ENCODE peak calls at places on chromosomes 4 and X, in ten cellular contexts. A, N, G, O, W, I, X, J, E and C are unnamed samples.

GRCh38 chrX:114841051-114841450 is 176.4 kb downstream of the IL13RA2 start:
- DNase-seq in A (no peak), N (no peak), G (no peak), O (no peak), W (no peak), I (no peak), X (no peak), J (no peak), E (no peak), C (no peak)

GRCh38 chrX:96379951-96380350 is 304.7 kb upstream of the DIAPH2 start:
- DNase-seq in A (no peak), N (no peak), G (no peak), O (no peak), W (no peak), I (no peak), X (no peak), J (no peak), E (no peak), C (no peak)

GRCh38 chrX:146055733-146056132 is 238.1 kb downstream of the SLITRK2 start:
- DNase-seq in A (no peak), N (no peak), G (no peak), O (no peak), W (no peak), I (no peak), X (no peak), J (no peak), E (no peak), C (no peak)

GRCh38 chr4:126106658-126107057 is 791.9 kb downstream of the FAT4 start:
- DNase-seq in A (no peak), N (no peak), G (no peak), O (peak), W (peak), I (no peak), X (no peak), J (no peak), E (no peak), C (peak)

GRCh38 chr4:150569384-150569987 is 12.5 kb upstream of the MAB21L2 start:
- DNase-seq in A (no peak), N (no peak), G (no peak), O (no peak), W (no peak), I (peak), X (no peak), J (no peak), E (no peak), C (no peak)

GRCh38 chr4:30714408-30715031 is 5.6 kb upstream of the PCDH7 start:
- DNase-seq in A (peak), N (peak), G (no peak), O (peak), W (peak), I (peak), X (peak), J (no peak), E (no peak), C (peak)

GRCh38 chr4:22322996-22323395 is 192.9 kb downstream of the ADGRA3 start:
- DNase-seq in A (no peak), N (no peak), G (no peak), O (no peak), W (no peak), I (no peak), X (no peak), J (no peak), E (no peak), C (no peak)

GRCh38 chr4:155777971-155778710 is 19.3 kb downstream of the GUCY1B1 start:
- DNase-seq in A (no peak), N (no peak), G (no peak), O (no peak), W (no peak), I (peak), X (no peak), J (no peak), E (no peak), C (no peak)

GRCh38 chr4:71553605-71554004 is 214.8 kb downstream of the SLC4A4 start:
- DNase-seq in A (no peak), N (no peak), G (no peak), O (peak), W (peak), I (peak), X (no peak), J (no peak), E (no peak), C (peak)

GRCh38 chrX:26922278-26922677 is 540.9 kb downstream of the PPP4R3C start:
- DNase-seq in A (no peak), N (no peak), G (no peak), O (no peak), W (no peak), I (peak), X (no peak), J (no peak), E (no peak), C (no peak)

GRCh38 chrX:15349046-15349445 is 13.7 kb upstream of the PIGA start:
- DNase-seq in A (peak), N (peak), G (no peak), O (peak), W (peak), I (peak), X (no peak), J (no peak), E (no peak), C (peak)

GRCh38 chrX:74804574-74804973 is 120.7 kb downstream of the NEXMIF start:
- DNase-seq in A (no peak), N (no peak), G (no peak), O (no peak), W (no peak), I (no peak), X (no peak), J (no peak), E (no peak), C (no peak)

GRCh38 chrX:47483310-47484268 is 567 bp upstream of the ZNF41 start:
- DNase-seq in A (peak), N (peak), G (no peak), O (no peak), W (peak), I (peak), X (peak), J (no peak), E (no peak), C (no peak)

DNA sequence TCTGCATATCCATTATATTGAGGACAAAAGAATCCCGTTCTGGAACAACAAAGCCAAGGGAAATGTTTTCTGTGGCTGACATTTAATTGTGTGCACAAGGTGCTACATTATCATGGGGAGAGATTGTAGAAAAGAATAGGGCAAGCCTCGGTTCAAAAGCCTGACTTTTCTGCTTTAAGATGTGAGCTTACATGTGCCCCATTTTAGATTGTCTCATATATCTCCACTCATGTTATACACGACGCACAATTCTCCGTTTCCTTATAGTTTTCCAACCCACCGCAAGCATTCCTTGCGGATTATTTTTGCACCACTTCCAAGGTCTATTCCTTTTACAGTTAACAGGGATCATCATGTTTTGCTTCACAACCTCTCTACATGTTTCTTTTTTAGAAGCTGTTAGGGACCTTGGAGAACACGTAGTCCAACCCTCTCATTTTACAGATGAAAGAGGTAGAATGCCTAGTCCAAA is 99.6 kb upstream of the MAML3 start:
- DNase-seq in A (no peak), N (no peak), G (no peak), O (no peak), W (no peak), I (no peak), X (no peak), J (no peak), E (no peak), C (no peak)
- TF ChIP-seq CTCF in A (peak), N (no peak), G (no peak), O (no peak), W (no peak), I (no peak), X (no peak), J (no peak), E (no peak), C (no peak)

DNA sequence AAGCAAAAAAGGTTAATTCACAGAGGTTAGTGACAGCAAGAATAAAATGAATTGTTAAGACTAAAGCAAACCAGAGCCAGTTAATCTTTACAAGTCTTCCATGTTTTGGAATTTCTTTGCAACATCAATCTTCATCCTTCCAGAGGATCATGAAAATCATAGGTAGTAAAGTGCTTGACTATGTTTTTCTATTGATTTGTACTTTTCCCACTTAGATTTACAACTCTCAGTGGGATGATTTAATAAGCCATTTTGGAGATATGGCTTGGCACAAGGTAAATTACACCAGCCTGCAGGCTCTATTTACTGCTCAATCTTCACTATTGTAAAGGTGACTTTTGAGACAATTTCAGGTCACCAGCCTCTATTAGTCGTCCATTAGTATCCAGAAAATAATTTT is 26.5 kb downstream of the MSL3 start:
- DNase-seq in A (no peak), N (no peak), G (no peak), O (no peak), W (no peak), I (no peak), X (no peak), J (no peak), E (no peak), C (no peak)
- TF ChIP-seq CTCF in A (no peak), N (no peak), G (no peak), O (no peak), W (no peak), I (no peak), X (no peak), J (no peak), E (no peak), C (no peak)

GRCh38 chrX:100479329-100479728 is 69.3 kb upstream of the PCDH19 start:
- DNase-seq in A (no peak), N (no peak), G (no peak), O (no peak), W (no peak), I (no peak), X (no peak), J (no peak), E (no peak), C (no peak)

GRCh38 chrX:100477468-100477867 is 67.4 kb upstream of the PCDH19 start:
- DNase-seq in A (no peak), N (no peak), G (no peak), O (no peak), W (no peak), I (no peak), X (peak), J (no peak), E (no peak), C (no peak)

GRCh38 chrX:100478714-100479113 is 68.6 kb upstream of the PCDH19 start:
- DNase-seq in A (no peak), N (peak), G (no peak), O (no peak), W (no peak), I (no peak), X (no peak), J (no peak), E (no peak), C (no peak)

GRCh38 chrX:100477949-100478348 is 67.9 kb upstream of the PCDH19 start:
- DNase-seq in A (no peak), N (no peak), G (no peak), O (no peak), W (no peak), I (no peak), X (peak), J (no peak), E (no peak), C (no peak)
- TF ChIP-seq CTCF in A (no peak), N (no peak), G (no peak), O (no peak), W (no peak), I (no peak), X (no peak), J (no peak), E (no peak), C (no peak)

GRCh38 chrX:80282535-80282934 is 137.7 kb upstream of the TENT5D start:
- DNase-seq in A (no peak), N (no peak), G (no peak), O (no peak), W (no peak), I (peak), X (no peak), J (no peak), E (no peak), C (no peak)
- TF ChIP-seq CTCF in A (peak), N (no peak), G (no peak), O (peak), W (peak), I (peak), X (no peak), J (no peak), E (no peak), C (no peak)

GRCh38 chrX:34642849-34643248 is 14.2 kb downstream of the TMEM47 start:
- DNase-seq in A (no peak), N (no peak), G (no peak), O (no peak), W (no peak), I (no peak), X (no peak), J (no peak), E (no peak), C (no peak)

GRCh38 chrX:34632404-34632803 is 24.7 kb downstream of the TMEM47 start:
- DNase-seq in A (no peak), N (no peak), G (no peak), O (no peak), W (no peak), I (no peak), X (no peak), J (no peak), E (no peak), C (no peak)

GRCh38 chrX:34638116-34638515 is 19.0 kb downstream of the TMEM47 start:
- DNase-seq in A (peak), N (no peak), G (no peak), O (peak), W (peak), I (peak), X (no peak), J (no peak), E (no peak), C (peak)
- TF ChIP-seq CTCF in A (peak), N (peak), G (no peak), O (peak), W (peak), I (peak), X (peak), J (no peak), E (no peak), C (no peak)

GRCh38 chrX:70636218-70636617 is 191.6 kb downstream of the DLG3 start:
- DNase-seq in A (no peak), N (no peak), G (no peak), O (no peak), W (no peak), I (no peak), X (no peak), J (no peak), E (no peak), C (no peak)
- TF ChIP-seq CTCF in A (no peak), N (no peak), G (no peak), O (no peak), W (no peak), I (no peak), X (no peak), J (no peak), E (no peak), C (no peak)

DNA sequence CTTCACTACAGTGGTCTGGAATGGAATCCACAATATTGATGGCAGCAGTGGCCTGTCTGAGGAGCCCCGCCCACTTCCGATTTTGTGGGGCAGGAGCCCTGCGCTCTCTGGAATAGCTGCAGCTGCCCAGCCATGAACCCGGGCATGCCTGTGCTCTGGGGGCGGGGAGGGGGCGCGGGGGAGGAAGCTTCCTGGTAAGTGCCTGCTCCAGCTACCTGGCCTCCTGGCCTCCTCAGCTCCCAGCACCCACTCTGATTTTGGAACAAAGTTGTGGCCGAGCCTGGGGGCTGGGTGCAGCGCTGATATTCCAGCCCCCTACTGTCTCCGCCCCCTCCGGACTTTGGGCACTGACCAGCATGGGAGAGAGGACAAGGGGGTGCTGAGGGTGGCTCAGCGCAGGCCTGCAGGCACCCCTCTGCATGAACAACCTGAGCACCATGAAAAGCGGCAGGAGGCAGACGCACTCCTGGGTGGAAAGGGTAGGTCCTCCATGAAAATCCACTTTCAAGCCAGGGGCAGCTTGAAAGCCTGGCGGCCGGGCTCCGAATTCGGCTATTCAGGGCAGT is 972.7 kb upstream of the AGA start:
- DNase-seq in A (no peak), N (peak), G (no peak), O (no peak), W (no peak), I (no peak), X (no peak), J (no peak), E (no peak), C (no peak)
- TF ChIP-seq CTCF in A (no peak), N (no peak), G (no peak), O (no peak), W (no peak), I (no peak), X (no peak), J (no peak), E (no peak), C (no peak)

DNA sequence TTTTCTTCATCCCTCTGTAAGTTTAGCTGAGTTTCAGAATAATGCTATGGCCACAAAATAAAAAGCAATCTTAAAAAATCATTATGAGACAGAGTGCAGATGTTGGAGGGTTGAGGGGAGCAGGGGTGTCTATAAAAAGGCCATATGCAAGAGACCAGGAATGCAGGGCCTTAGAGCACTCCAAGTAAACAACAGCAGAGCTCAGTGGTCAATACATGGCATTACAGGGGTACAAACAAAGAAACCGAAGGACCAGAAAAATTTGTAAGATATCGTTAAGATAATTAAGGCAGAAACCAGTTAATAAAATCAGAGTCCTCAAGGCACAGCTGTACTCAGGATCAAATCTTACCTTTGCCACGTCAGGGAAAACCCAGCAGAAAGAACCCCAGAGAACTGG is 28.4 kb upstream of the NDST3 start:
- DNase-seq in A (no peak), N (no peak), G (no peak), O (no peak), W (peak), I (no peak), X (no peak), J (no peak), E (no peak), C (no peak)
- TF ChIP-seq CTCF in A (no peak), N (peak), G (no peak), O (peak), W (peak), I (no peak), X (no peak), J (no peak), E (no peak), C (no peak)

GRCh38 chr4:81688085-81688484 is 216.4 kb upstream of the RASGEF1B start:
- DNase-seq in A (no peak), N (no peak), G (no peak), O (peak), W (no peak), I (peak), X (no peak), J (no peak), E (no peak), C (no peak)
- TF ChIP-seq CTCF in A (peak), N (no peak), G (no peak), O (peak), W (peak), I (peak), X (no peak), J (no peak), E (no peak), C (no peak)

DNA sequence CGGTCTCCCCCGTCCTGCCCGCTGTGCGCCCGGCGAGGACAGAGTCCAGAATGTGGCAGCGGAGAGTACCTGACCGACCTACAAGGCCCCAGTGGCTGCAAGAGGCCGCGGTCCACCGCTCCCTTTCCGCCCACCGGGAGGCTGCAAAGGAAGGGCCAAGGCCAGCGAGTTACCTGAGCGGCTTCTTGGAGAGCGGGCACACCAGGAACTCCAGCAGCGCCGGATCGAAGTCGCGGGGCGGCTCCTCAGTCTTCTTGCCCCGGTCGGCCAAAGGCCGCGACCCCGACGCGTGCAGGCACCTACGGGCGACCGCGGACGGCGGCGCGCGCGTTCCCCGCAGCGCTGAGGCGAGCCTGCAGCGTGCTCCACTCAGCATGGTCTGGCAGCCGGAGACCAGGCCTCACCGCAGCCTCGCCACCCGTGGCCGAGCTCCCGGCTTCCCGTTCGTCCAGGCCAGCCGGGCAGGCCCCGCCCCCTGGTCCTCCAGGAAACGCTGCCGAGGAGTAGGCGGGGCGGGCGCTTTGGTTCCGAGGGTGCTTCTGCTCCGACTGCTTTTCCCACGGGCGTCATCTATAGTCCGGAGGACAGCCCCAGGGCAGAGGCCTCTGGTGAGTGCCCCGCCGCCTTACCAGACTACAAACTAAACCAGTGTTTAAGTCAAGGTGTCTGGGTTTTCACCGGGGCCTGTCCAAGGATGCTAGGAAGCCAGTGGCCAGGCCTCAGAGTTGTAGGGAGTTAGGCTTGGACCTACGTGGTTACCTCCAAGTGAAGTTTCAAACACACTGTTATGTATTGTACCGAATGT is at the start of gene PYURF:
- DNase-seq in A (peak), N (peak), G (peak), O (peak), W (peak), I (peak), X (peak), J (peak), E (peak), C (peak)
- TF ChIP-seq CTCF in A (peak), N (no peak), G (no peak), O (no peak), W (no peak), I (no peak), X (no peak), J (no peak), E (no peak), C (no peak)